ENCODE peak calls at places on chromosomes 11 and 22, in seven cellular contexts. U is central memory CD4-positive, alpha-beta T cell; A is iPS DF 19.7; V is stimulated activated CD8-positive, alpha-beta memory T cell treated with anti-CD3 and anti-CD28 coated beads, Interleukin-4, amount 100 ng/mL, for 1 hour; L is mucosa of descending colon; T is NCI-H1436; G is DMS153. E is an unnamed sample.

GRCh38 chr11:31480930-31481329 is 28.5 kb downstream of the IMMP1L start:
- DNase-seq in U (no peak), A (no peak), V (no peak), L (no peak), T (no peak), G (no peak), E (no peak)

GRCh38 chr11:534592-535518 is 521 bp downstream of the HRAS start:
- DNase-seq in U (no peak), A (no peak), V (no peak), L (peak; percentile 75), T (peak; percentile 25), G (peak; percentile 29), E (peak; percentile 49)

GRCh38 chr22:43381693-43382092 is 30.1 kb upstream of the MPPED1 start:
- DNase-seq in U (peak; percentile 17), A (no peak), V (no peak), L (no peak), T (no peak), G (no peak), E (no peak)

GRCh38 chr22:32352681-32353080 is 5.0 kb upstream of the RFPL3 start:
- DNase-seq in U (no peak), A (no peak), V (no peak), L (no peak), T (no peak), G (peak; percentile 6), E (no peak)

GRCh38 chr11:108239076-108239475 is 16.2 kb downstream of the ATM start:
- DNase-seq in U (no peak), A (no peak), V (no peak), L (no peak), T (no peak), G (no peak), E (no peak)

GRCh38 chr11:58567889-58568512 is 7.7 kb downstream of the LPXN start:
- DNase-seq in U (peak; percentile 72), A (no peak), V (peak; percentile 52), L (no peak), T (peak; percentile 29), G (no peak), E (peak; percentile 84)

GRCh38 chr22:48444320-48445112 is 1383.2 kb downstream of the BRD1 start:
- DNase-seq in U (no peak), A (no peak), V (no peak), L (no peak), T (no peak), G (no peak), E (no peak)

GRCh38 chr11:31830406-31830805 is 19.3 kb upstream of the PAX6 start:
- DNase-seq in U (no peak), A (no peak), V (no peak), L (no peak), T (no peak), G (no peak), E (no peak)

GRCh38 chr11:86519064-86519911 is 144.6 kb downstream of the CCDC81 start:
- DNase-seq in U (no peak), A (no peak), V (no peak), L (no peak), T (no peak), G (no peak), E (no peak)

GRCh38 chr22:36386900-36387663 is 685 bp downstream of the MYH9 start:
- DNase-seq in U (no peak), A (no peak), V (no peak), L (peak; percentile 93), T (no peak), G (no peak), E (peak; percentile 80)

GRCh38 chr11:85822814-85823213 is 11.9 kb upstream of the SYTL2 start:
- DNase-seq in U (no peak), A (no peak), V (no peak), L (no peak), T (no peak), G (no peak), E (no peak)

GRCh38 chr22:44483878-44484277 is 14.2 kb downstream of the RTL6 start:
- DNase-seq in U (no peak), A (no peak), V (no peak), L (no peak), T (no peak), G (no peak), E (no peak)

GRCh38 chr11:25057861-25058260 is 561.0 kb downstream of the LUZP2 start:
- DNase-seq in U (no peak), A (no peak), V (no peak), L (no peak), T (no peak), G (no peak), E (no peak)

GRCh38 chr11:67613960-67614715 is 7.4 kb downstream of the NDUFV1 start:
- DNase-seq in U (peak; percentile 87), A (peak; percentile 20), V (peak; percentile 70), L (peak; percentile 86), T (no peak), G (no peak), E (peak; percentile 92)

GRCh38 chr11:46363031-46363407 is 15.8 kb downstream of the DGKZ start:
- DNase-seq in U (no peak), A (no peak), V (no peak), L (no peak), T (no peak), G (no peak), E (no peak)